ENCODE peak calls at places on chromosomes 2 and 18, in five cellular contexts. W is psoas muscle, M is tibial artery, Y is choroid plexus epithelial cell, T is progenitor cell of endocrine pancreas. G is an unnamed sample.

GRCh38 chr18:79544386-79544963 is 135.1 kb upstream of the CTDP1 start:
- DNase-seq in W (no peak), T (no peak), M (no peak), Y (no peak), G (no peak)

GRCh38 chr2:26330114-26330581 is 15.8 kb upstream of the SELENOI start:
- DNase-seq in Y (peak; percentile 90), M (peak; percentile 95), W (peak; percentile 90), T (peak; percentile 65), G (peak; percentile 66)

GRCh38 chr18:62832282-62832681 is 116.9 kb downstream of the PHLPP1 start:
- DNase-seq in T (no peak), Y (no peak), W (no peak), M (no peak), G (no peak)

GRCh38 chr2:130373808-130374365 is 18.0 kb downstream of the PTPN18 start:
- DNase-seq in W (no peak), T (no peak), Y (no peak), M (no peak), G (no peak)

GRCh38 chr2:159557437-159558034 is 58.8 kb downstream of the BAZ2B start:
- DNase-seq in W (no peak), Y (peak; percentile 61), T (no peak), M (no peak), G (no peak)

GRCh38 chr2:130390460-130391057 is 34.7 kb downstream of the PTPN18 start:
- DNase-seq in W (peak; percentile 33), T (no peak), Y (no peak), M (peak; percentile 53), G (no peak)

GRCh38 chr2:67846341-67847070 is 216.3 kb downstream of the C1D start:
- DNase-seq in W (peak; percentile 65), Y (peak; percentile 99), M (peak; percentile 85), T (peak; percentile 70), G (no peak)

GRCh38 chr2:202035089-202035940 is 1.7 kb downstream of the FZD7 start:
- DNase-seq in W (peak; percentile 69), Y (peak; percentile 76), M (peak; percentile 71), T (peak; percentile 46), G (peak; percentile 28)

GRCh38 chr2:19796036-19796703 is 105.6 kb downstream of the TTC32 start:
- DNase-seq in W (no peak), Y (no peak), M (no peak), T (no peak), G (no peak)

GRCh38 chr2:205967391-205968075 is 118.4 kb downstream of the INO80D start:
- DNase-seq in Y (peak; percentile 32), M (no peak), T (no peak), W (no peak), G (no peak)

GRCh38 chr18:74480149-74480651 is 16.0 kb upstream of the CNDP2 start:
- DNase-seq in M (no peak), T (no peak), Y (no peak), W (no peak), G (no peak)

GRCh38 chr2:126884861-126885481 is 13.7 kb upstream of the TEX51 start:
- DNase-seq in M (no peak), T (no peak), Y (no peak), W (no peak), G (no peak)

GRCh38 chr2:126887506-126887905 is 11.2 kb upstream of the TEX51 start:
- DNase-seq in T (no peak), M (no peak), W (no peak), Y (no peak), G (no peak)

GRCh38 chr2:126885701-126886121 is 13.0 kb upstream of the TEX51 start:
- DNase-seq in W (peak; percentile 44), M (no peak), T (no peak), Y (peak; percentile 35), G (no peak)

GRCh38 chr2:126886906-126887280 is 11.8 kb upstream of the TEX51 start:
- DNase-seq in M (no peak), W (no peak), Y (no peak), T (no peak), G (no peak)

DNA sequence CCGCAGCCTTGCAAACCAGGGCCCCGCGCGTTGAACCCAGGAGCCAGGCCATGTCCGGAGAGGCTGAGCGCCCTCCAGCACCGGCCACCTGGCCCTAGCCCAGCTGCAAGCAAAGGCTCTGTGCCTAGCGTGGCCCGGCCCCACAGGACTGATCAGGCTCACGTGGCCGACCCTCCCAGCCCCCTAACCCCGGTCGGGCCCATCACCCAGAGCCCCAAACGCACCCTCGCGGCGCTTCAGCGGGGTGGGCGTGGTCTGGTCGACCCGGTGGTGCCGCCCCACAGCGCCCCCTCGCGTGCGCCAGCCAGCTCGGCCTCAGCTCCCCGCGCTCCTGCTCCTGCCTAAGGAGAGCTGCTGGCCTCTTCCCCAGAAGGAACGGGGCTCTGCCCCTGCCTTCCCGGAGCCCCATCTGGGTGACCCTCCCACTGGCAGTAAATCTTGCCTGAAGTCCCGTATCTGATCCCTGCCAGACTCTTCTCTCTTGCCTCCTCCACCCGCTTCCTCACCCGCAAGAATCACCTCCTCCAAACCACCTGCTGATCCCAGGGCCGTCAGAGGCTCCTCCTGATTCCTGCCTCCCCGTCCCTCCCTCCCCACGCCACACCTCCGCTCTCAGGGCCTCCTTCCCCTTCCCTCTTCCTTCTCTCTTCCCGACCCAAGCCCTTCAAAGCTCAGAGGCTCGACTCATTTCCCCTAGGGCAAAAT is 12.3 kb upstream of the TEX51 start:
- DNase-seq in W (peak; percentile 62), T (peak; percentile 69), Y (peak; percentile 65), M (no peak), G (no peak)
- TF ChIP-seq CTCF in W (peak; percentile 56), T (peak; percentile 92), Y (peak; percentile 60), M (peak; percentile 16), G (no peak)

DNA sequence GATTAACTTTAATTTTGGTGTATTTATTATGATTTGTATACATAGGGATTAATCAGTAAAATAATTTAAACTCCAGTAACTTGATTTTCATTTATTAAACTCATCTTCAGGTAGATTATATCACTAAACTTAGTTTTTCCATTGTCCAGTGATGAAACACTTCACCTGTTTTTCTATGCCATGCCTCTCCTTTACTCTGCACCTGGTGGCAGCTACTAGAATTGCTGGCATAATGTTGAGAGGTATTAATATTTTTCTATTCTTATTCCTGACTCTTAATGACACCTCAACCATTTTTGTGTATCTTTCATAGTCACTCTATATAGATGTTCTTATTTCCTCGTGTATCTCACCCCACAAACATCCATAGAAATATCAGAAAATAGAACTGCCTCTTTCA is 940.3 kb upstream of the CRIM1 start:
- DNase-seq in M (no peak), T (no peak), W (no peak), Y (peak; percentile 1), G (no peak)
- TF ChIP-seq CTCF in M (no peak), T (peak; percentile 52), W (no peak), Y (peak; percentile 42), G (no peak)

GRCh38 chr2:218263817-218264611 is 3.2 kb downstream of the GPBAR1 start:
- DNase-seq in Y (no peak), M (no peak), W (no peak), T (no peak), G (no peak)
- TF ChIP-seq CTCF in Y (peak; percentile 30), M (no peak), W (no peak), T (no peak), G (no peak)

GRCh38 chr2:149039213-149039724 is 770 bp downstream of the LYPD6B start:
- DNase-seq in Y (no peak), T (no peak), W (no peak), M (no peak), G (no peak)

GRCh38 chr2:149037851-149038250 is 648 bp upstream of the LYPD6B start:
- DNase-seq in T (no peak), W (no peak), M (no peak), Y (no peak), G (no peak)

GRCh38 chr2:149040451-149040850 is 2.0 kb downstream of the LYPD6B start:
- DNase-seq in Y (peak; percentile 5), T (no peak), W (no peak), M (no peak), G (no peak)

GRCh38 chr2:149036507-149037293 is 1.8 kb upstream of the LYPD6B start:
- DNase-seq in T (no peak), Y (no peak), W (no peak), M (no peak), G (no peak)

GRCh38 chr2:149038442-149039212 is at the start of gene LYPD6B:
- DNase-seq in T (peak; percentile 56), Y (no peak), W (no peak), M (no peak), G (no peak)
- TF ChIP-seq CTCF in T (peak; percentile 41), Y (no peak), W (no peak), M (no peak), G (no peak)

GRCh38 chr2:65071499-65072180 is 15.4 kb downstream of the CEP68 start:
- DNase-seq in T (no peak), W (no peak), M (no peak), Y (peak; percentile 52), G (no peak)

GRCh38 chr2:65070856-65071255 is 14.6 kb downstream of the CEP68 start:
- DNase-seq in T (no peak), M (no peak), Y (no peak), W (no peak), G (no peak)

GRCh38 chr2:65069425-65069824 is 13.2 kb downstream of the CEP68 start:
- DNase-seq in Y (no peak), W (no peak), T (no peak), M (no peak), G (no peak)

GRCh38 chr2:65072181-65072970 is 16.2 kb downstream of the CEP68 start:
- DNase-seq in T (no peak), W (no peak), Y (no peak), M (no peak), G (no peak)

GRCh38 chr2:65070172-65070830 is 14.1 kb downstream of the CEP68 start:
- DNase-seq in Y (peak; percentile 48), M (no peak), T (no peak), W (no peak), G (no peak)
- TF ChIP-seq CTCF in Y (peak; percentile 45), M (no peak), T (no peak), W (peak; percentile 36), G (no peak)